ENCODE peak calls at places on chromosomes 12 and 14, in seven cellular contexts. V is H9, B is type B pancreatic cell, S is WTC11, L is natural killer cell, O is neural crest cell, A is mammary epithelial cell. Q is an unnamed sample.

GRCh38 chr12:130463259-130463658 is 125.6 kb downstream of the PIWIL1 start:
- DNase-seq in V (no peak), B (no peak), S (no peak), L (no peak), O (no peak), A (no peak), Q (no peak)

GRCh38 chr14:81311816-81312215 is 88.3 kb downstream of the STON2 start:
- DNase-seq in V (no peak), B (no peak), S (no peak), L (no peak), O (no peak), A (peak), Q (no peak)

GRCh38 chr14:32372154-32372553 is 43.1 kb downstream of the AKAP6 start:
- DNase-seq in V (no peak), B (no peak), S (no peak), L (no peak), O (no peak), A (peak), Q (no peak)

GRCh38 chr14:99412122-99413061 is 68.3 kb downstream of the SETD3 start:
- DNase-seq in V (peak), B (no peak), S (peak), L (no peak), O (no peak), A (no peak), Q (no peak)

GRCh38 chr12:38906482-38907170 is 1.2 kb upstream of the CPNE8 start:
- DNase-seq in V (peak), B (peak), S (peak), L (peak), O (peak), A (peak), Q (peak)

GRCh38 chr12:57604454-57605307 is at the start of gene DTX3:
- DNase-seq in V (peak), B (no peak), S (peak), L (no peak), O (no peak), A (no peak), Q (no peak)

GRCh38 chr14:93959239-93960107 is 16.9 kb downstream of the ASB2 start:
- DNase-seq in V (peak), B (no peak), S (no peak), L (peak), O (no peak), A (peak), Q (peak)

GRCh38 chr12:122079038-122079531 is 529 bp downstream of the MLXIP start:
- DNase-seq in V (peak), B (no peak), S (no peak), L (no peak), O (peak), A (peak), Q (no peak)

GRCh38 chr14:40630471-40630870 is 976.2 kb upstream of the LRFN5 start:
- DNase-seq in V (no peak), B (no peak), S (no peak), L (no peak), O (no peak), A (no peak), Q (no peak)

GRCh38 chr14:61585598-61586538 is 109.4 kb upstream of the HIF1A start:
- DNase-seq in V (no peak), B (no peak), S (no peak), L (no peak), O (no peak), A (no peak), Q (no peak)

GRCh38 chr12:24724765-24725307 is 224.1 kb downstream of the BCAT1 start:
- DNase-seq in V (no peak), B (no peak), S (no peak), L (no peak), O (no peak), A (no peak), Q (no peak)

GRCh38 chr12:3333991-3334391 is 157.0 kb upstream of the PRMT8 start:
- DNase-seq in V (no peak), B (no peak), S (no peak), L (no peak), O (no peak), A (no peak), Q (no peak)

GRCh38 chr12:47391566-47391965 is 311.8 kb upstream of the AMIGO2 start:
- DNase-seq in V (no peak), B (no peak), S (no peak), L (peak), O (no peak), A (no peak), Q (no peak)

GRCh38 chr12:76706099-76706498 is 57.8 kb upstream of the ZDHHC17 start:
- DNase-seq in V (no peak), B (no peak), S (no peak), L (no peak), O (no peak), A (peak), Q (no peak)

GRCh38 chr12:49894754-49895153 is 8.9 kb downstream of the FAIM2 start:
- DNase-seq in V (no peak), B (no peak), S (no peak), L (no peak), O (no peak), A (no peak), Q (no peak)

GRCh38 chr12:7346571-7347225 is 42.8 kb downstream of the ACSM4 start:
- DNase-seq in V (no peak), B (no peak), S (no peak), L (no peak), O (no peak), A (no peak), Q (no peak)

GRCh38 chr12:6606331-6607131 is 648 bp downstream of the CHD4 start:
- DNase-seq in V (peak), B (peak), S (peak), L (peak), O (peak), A (peak), Q (peak)

GRCh38 chr12:108627134-108627920 is 6.4 kb downstream of the SELPLG start:
- DNase-seq in V (no peak), B (no peak), S (no peak), L (no peak), O (no peak), A (no peak), Q (no peak)

GRCh38 chr12:47636908-47637780 is 68.7 kb downstream of the RPAP3 start:
- DNase-seq in V (peak), B (no peak), S (peak), L (peak), O (peak), A (peak), Q (no peak)

GRCh38 chr12:3073438-3074255 is 3.5 kb upstream of the TSPAN9 start:
- DNase-seq in V (peak), B (peak), S (peak), L (peak), O (peak), A (peak), Q (peak)

GRCh38 chr12:100290016-100290415 is 23.0 kb downstream of the SCYL2 start:
- DNase-seq in V (no peak), B (no peak), S (no peak), L (no peak), O (no peak), A (no peak), Q (no peak)

GRCh38 chr12:15728118-15728598 is 61.0 kb downstream of the EPS8 start:
- DNase-seq in V (no peak), B (no peak), S (no peak), L (no peak), O (no peak), A (peak), Q (no peak)

GRCh38 chr12:3255071-3255470 is 177.9 kb downstream of the TSPAN9 start:
- DNase-seq in V (no peak), B (no peak), S (no peak), L (no peak), O (no peak), A (no peak), Q (no peak)

GRCh38 chr14:33568935-33569579 is 381.8 kb downstream of the EGLN3 start:
- DNase-seq in V (no peak), B (no peak), S (no peak), L (no peak), O (no peak), A (peak), Q (no peak)

GRCh38 chr12:21330682-21331253 is 3.9 kb downstream of the SLCO1A2 start:
- DNase-seq in V (no peak), B (no peak), S (no peak), L (no peak), O (no peak), A (no peak), Q (no peak)

GRCh38 chr14:32102152-32102787 is 25.2 kb downstream of the ARHGAP5 start:
- DNase-seq in V (no peak), B (no peak), S (no peak), L (no peak), O (no peak), A (no peak), Q (no peak)

GRCh38 chr12:15541996-15542631 is 219.8 kb downstream of the PTPRO start:
- DNase-seq in V (no peak), B (no peak), S (no peak), L (no peak), O (no peak), A (no peak), Q (no peak)

GRCh38 chr14:100765296-100765695 is 38.6 kb downstream of the DLK1 start:
- DNase-seq in V (no peak), B (no peak), S (no peak), L (no peak), O (no peak), A (no peak), Q (no peak)

GRCh38 chr14:103925316-103925715 is 2.9 kb upstream of the TDRD9 start:
- DNase-seq in V (no peak), B (no peak), S (no peak), L (no peak), O (no peak), A (no peak), Q (no peak)

GRCh38 chr12:27573972-27574371 is 50.0 kb downstream of the PPFIBP1 start:
- DNase-seq in V (no peak), B (no peak), S (no peak), L (no peak), O (no peak), A (peak), Q (no peak)

GRCh38 chr12:131775124-131775903 is 52.9 kb upstream of the MMP17 start:
- DNase-seq in V (no peak), B (no peak), S (no peak), L (no peak), O (no peak), A (peak), Q (no peak)

GRCh38 chr14:68685419-68686211 is 107.3 kb downstream of the ZFP36L1 start:
- DNase-seq in V (no peak), B (no peak), S (no peak), L (peak), O (no peak), A (peak), Q (peak)

GRCh38 chr12:43835264-43835655 is 621 bp upstream of the TMEM117 start:
- DNase-seq in V (no peak), B (no peak), S (no peak), L (no peak), O (no peak), A (no peak), Q (no peak)

GRCh38 chr12:95218852-95219171 is 1.2 kb downstream of the VEZT start:
- DNase-seq in V (no peak), B (no peak), S (no peak), L (no peak), O (peak), A (peak), Q (no peak)

GRCh38 chr12:124588689-124589318 is 21.4 kb upstream of the NCOR2 start:
- DNase-seq in V (no peak), B (no peak), S (no peak), L (no peak), O (no peak), A (peak), Q (no peak)

DNA sequence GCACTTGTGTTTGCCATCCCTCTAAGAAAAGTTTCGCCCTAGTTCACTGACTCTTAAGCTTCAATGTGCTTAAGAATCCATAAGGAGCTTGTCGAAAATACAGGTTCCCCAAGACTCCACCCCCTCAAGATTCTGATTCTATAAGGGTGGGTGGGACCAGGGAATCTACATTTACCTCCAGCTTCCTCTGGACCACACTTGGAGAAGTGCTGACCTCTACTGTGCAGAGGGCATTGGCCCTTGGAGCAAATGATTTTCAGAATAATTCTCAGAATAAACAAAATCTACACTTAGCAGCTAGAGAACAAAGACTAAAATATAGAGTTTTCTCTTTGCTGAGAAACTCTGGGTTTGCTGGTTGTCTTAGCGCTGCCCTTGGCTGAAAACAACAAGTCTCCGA is 5.0 kb downstream of the TGFB3 start:
- DNase-seq in V (no peak), B (no peak), S (no peak), L (no peak), O (no peak), A (no peak), Q (no peak)
- TF ChIP-seq CTCF in V (no peak), B (no peak), S (no peak), L (no peak), O (no peak), A (no peak), Q (no peak)

GRCh38 chr12:9754097-9754964 is 6.4 kb downstream of the CD69 start:
- DNase-seq in V (no peak), B (no peak), S (no peak), L (no peak), O (no peak), A (no peak), Q (no peak)

GRCh38 chr12:9753042-9753820 is 7.5 kb downstream of the CD69 start:
- DNase-seq in V (no peak), B (no peak), S (no peak), L (no peak), O (no peak), A (no peak), Q (no peak)

GRCh38 chr12:9750276-9751203 is 10.2 kb downstream of the CD69 start:
- DNase-seq in V (peak), B (no peak), S (no peak), L (no peak), O (peak), A (peak), Q (no peak)

GRCh38 chr12:9752145-9752717 is 8.5 kb downstream of the CD69 start:
- DNase-seq in V (no peak), B (no peak), S (no peak), L (no peak), O (no peak), A (no peak), Q (no peak)

GRCh38 chr12:9751204-9752144 is 9.2 kb downstream of the CD69 start:
- DNase-seq in V (no peak), B (no peak), S (no peak), L (no peak), O (no peak), A (peak), Q (no peak)
- TF ChIP-seq CTCF in V (no peak), B (no peak), S (no peak), L (peak), O (no peak), A (peak), Q (peak)

GRCh38 chr12:54012631-54013398 is 4.0 kb downstream of the HOXC8 start:
- DNase-seq in V (no peak), B (no peak), S (no peak), L (no peak), O (no peak), A (no peak), Q (no peak)
- TF ChIP-seq CTCF in V (no peak), B (no peak), S (no peak), L (no peak), O (no peak), A (no peak), Q (no peak)

GRCh38 chr12:104957388-104958008 is 592 bp downstream of the SLC41A2 start:
- DNase-seq in V (no peak), B (no peak), S (no peak), L (no peak), O (peak), A (no peak), Q (no peak)

GRCh38 chr12:104960464-104960863 is 2.4 kb upstream of the SLC41A2 start:
- DNase-seq in V (no peak), B (no peak), S (no peak), L (no peak), O (no peak), A (no peak), Q (no peak)

GRCh38 chr12:104958946-104959841 is 1.1 kb upstream of the SLC41A2 start:
- DNase-seq in V (peak), B (no peak), S (no peak), L (no peak), O (no peak), A (peak), Q (no peak)

GRCh38 chr12:104956870-104957301 is 1.2 kb downstream of the SLC41A2 start:
- DNase-seq in V (no peak), B (no peak), S (no peak), L (no peak), O (no peak), A (no peak), Q (no peak)

GRCh38 chr12:104958009-104958945 is at the start of gene SLC41A2:
- DNase-seq in V (peak), B (peak), S (peak), L (peak), O (peak), A (peak), Q (peak)
- TF ChIP-seq CTCF in V (peak), B (peak), S (no peak), L (no peak), O (peak), A (peak), Q (no peak)

GRCh38 chr14:52166822-52167221 is 98.0 kb upstream of the NID2 start:
- DNase-seq in V (no peak), B (no peak), S (no peak), L (no peak), O (no peak), A (no peak), Q (no peak)
- TF ChIP-seq CTCF in V (no peak), B (no peak), S (no peak), L (no peak), O (no peak), A (no peak), Q (no peak)

DNA sequence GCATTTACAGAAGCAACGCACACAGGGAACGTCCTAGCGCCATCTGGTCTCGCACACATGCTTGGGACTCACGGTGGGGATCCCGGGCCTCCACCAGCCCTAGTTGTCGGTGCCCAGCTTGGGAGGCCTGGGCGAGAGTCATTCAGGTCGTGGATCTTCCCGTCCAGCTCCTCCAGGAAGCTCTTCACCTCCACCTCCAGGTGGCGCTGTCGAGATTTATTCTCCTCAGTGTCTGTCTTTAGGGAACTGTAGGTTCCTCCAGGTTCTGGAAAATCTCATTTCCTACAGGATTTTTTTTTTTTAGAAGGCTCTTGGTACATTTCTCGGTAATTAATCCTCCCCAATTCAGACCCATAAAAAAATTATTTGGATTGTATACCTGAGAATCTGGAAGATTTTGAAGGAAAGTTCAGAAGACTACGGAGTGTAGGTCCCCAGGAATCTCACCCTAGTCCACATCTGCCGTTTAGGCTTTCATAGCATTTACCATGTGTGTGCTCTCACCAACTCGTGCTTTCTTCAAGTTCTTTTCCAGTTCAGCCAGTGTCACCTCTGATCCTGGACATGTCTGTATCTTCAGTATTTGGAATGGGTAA is 910.0 kb downstream of the TMEM121 start:
- DNase-seq in V (no peak), B (no peak), S (peak), L (peak), O (no peak), A (no peak), Q (peak)
- TF ChIP-seq CTCF in V (peak), B (peak), S (peak), L (peak), O (no peak), A (no peak), Q (peak)

GRCh38 chr12:65689508-65689907 is 134.8 kb upstream of the HMGA2 start:
- DNase-seq in V (no peak), B (no peak), S (no peak), L (no peak), O (no peak), A (no peak), Q (no peak)

GRCh38 chr12:65681226-65681625 is 143.1 kb upstream of the HMGA2 start:
- DNase-seq in V (no peak), B (no peak), S (no peak), L (no peak), O (no peak), A (no peak), Q (no peak)

GRCh38 chr12:65682145-65682544 is 142.1 kb upstream of the HMGA2 start:
- DNase-seq in V (no peak), B (no peak), S (no peak), L (no peak), O (no peak), A (no peak), Q (no peak)

GRCh38 chr12:65684906-65685305 is 139.4 kb upstream of the HMGA2 start:
- DNase-seq in V (no peak), B (no peak), S (no peak), L (no peak), O (no peak), A (no peak), Q (no peak)

GRCh38 chr12:65685514-65685913 is 138.8 kb upstream of the HMGA2 start:
- DNase-seq in V (no peak), B (no peak), S (no peak), L (no peak), O (no peak), A (peak), Q (no peak)
- TF ChIP-seq CTCF in V (peak), B (peak), S (no peak), L (no peak), O (peak), A (peak), Q (no peak)

GRCh38 chr12:106303202-106303820 is 778 bp downstream of the TCP11L2 start:
- DNase-seq in V (peak), B (peak), S (peak), L (peak), O (peak), A (peak), Q (peak)
- TF ChIP-seq CTCF in V (no peak), B (no peak), S (no peak), L (peak), O (no peak), A (peak), Q (no peak)

DNA sequence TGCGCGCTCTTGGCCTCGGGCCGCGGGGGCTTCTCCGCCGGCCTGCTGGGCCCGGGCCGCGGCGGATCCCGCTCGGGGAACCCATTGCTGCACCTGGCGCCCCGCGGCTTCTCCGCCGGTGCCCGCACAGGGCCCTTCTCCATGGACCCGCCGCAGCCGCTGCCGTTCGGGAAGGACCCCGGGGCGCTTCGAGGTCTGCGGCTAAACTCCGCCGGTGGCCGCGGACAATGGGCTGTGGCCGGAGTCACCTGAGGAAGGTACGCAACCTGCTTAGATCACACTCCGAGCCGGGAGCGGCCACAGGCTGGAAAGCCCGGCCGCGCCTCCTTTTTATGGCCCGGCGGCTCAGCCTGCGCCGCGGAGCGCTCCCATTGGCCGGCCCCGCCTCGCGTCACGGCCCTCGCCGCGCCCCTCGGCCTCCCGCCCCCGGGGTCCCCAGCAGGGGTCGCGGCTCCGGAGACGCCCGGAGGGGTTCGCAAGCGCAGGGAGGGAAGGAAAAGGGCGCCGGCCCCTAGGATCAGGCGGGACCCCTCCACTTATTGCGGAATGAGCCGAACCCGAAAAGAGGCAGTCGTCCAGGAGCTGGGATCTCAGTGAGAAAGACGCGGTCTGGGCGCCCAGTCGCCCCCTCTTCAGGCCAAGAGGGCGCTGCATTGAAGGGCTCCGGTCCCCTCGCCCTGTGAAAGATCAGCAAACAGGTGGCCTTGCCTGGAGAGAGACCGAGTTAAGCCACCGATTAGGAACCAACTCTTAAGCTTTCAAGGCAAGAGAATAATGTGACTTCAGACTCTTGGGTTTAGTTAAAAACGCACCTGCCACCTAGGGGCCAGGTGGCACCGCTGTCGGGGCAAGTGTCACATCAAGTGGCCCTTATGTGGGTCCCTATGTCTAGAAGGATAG is at the start of gene GCH1:
- DNase-seq in V (peak), B (peak), S (peak), L (peak), O (peak), A (peak), Q (peak)
- TF ChIP-seq CTCF in V (peak), B (peak), S (peak), L (peak), O (peak), A (peak), Q (no peak)